ENCODE peak calls at places on chromosomes 6 and 20, in four cellular contexts. One of them, this sample, is unnamed.

GRCh38 chr6:146915671-146916127 is 288.5 kb upstream of the STXBP5 start:
- DNase-seq in A549: peak
- DNase-seq in HepG2: no peak
- DNase-seq in K562: peak
- DNase-seq in this sample: no peak

GRCh38 chr20:63206878-63207277 is 9.1 kb downstream of the YTHDF1 start:
- DNase-seq in A549: no peak
- DNase-seq in HepG2: no peak
- DNase-seq in K562: no peak
- DNase-seq in this sample: no peak

GRCh38 chr6:20404641-20405032 is 3.0 kb downstream of the E2F3 start:
- DNase-seq in A549: peak
- DNase-seq in HepG2: peak
- DNase-seq in K562: peak
- DNase-seq in this sample: peak

GRCh38 chr6:16704706-16705402 is 56.4 kb downstream of the ATXN1 start:
- DNase-seq in A549: no peak
- DNase-seq in HepG2: no peak
- DNase-seq in K562: no peak
- DNase-seq in this sample: no peak

GRCh38 chr20:47318027-47318595 is 38.4 kb downstream of the ZMYND8 start:
- DNase-seq in A549: peak
- DNase-seq in HepG2: peak
- DNase-seq in K562: peak
- DNase-seq in this sample: peak

GRCh38 chr20:7859371-7859802 is 80.9 kb downstream of the HAO1 start:
- DNase-seq in A549: peak
- DNase-seq in HepG2: peak
- DNase-seq in K562: peak
- DNase-seq in this sample: peak

GRCh38 chr6:166942393-166943168 is 13.8 kb downstream of the RNASET2 start:
- DNase-seq in A549: no peak
- DNase-seq in HepG2: no peak
- DNase-seq in K562: peak
- DNase-seq in this sample: no peak

GRCh38 chr6:2823104-2823850 is 18.4 kb downstream of the SERPINB1 start:
- DNase-seq in A549: no peak
- DNase-seq in HepG2: no peak
- DNase-seq in K562: no peak
- DNase-seq in this sample: no peak

GRCh38 chr20:42531675-42531985 is 658.1 kb downstream of the PTPRT start:
- DNase-seq in A549: no peak
- DNase-seq in HepG2: no peak
- DNase-seq in K562: no peak
- DNase-seq in this sample: no peak

GRCh38 chr6:36739947-36740817 is 42.6 kb downstream of the RAB44 start:
- DNase-seq in A549: no peak
- DNase-seq in HepG2: no peak
- DNase-seq in K562: no peak
- DNase-seq in this sample: no peak

GRCh38 chr6:134342211-134342610 is 24.3 kb upstream of the SGK1 start:
- DNase-seq in A549: no peak
- DNase-seq in HepG2: no peak
- DNase-seq in K562: no peak
- DNase-seq in this sample: no peak

GRCh38 chr20:45306431-45306982 is at the start of gene RBPJL:
- DNase-seq in A549: no peak
- DNase-seq in HepG2: no peak
- DNase-seq in K562: peak
- DNase-seq in this sample: peak

GRCh38 chr6:109393882-109394281 is 11.6 kb upstream of the CD164 start:
- DNase-seq in A549: no peak
- DNase-seq in HepG2: no peak
- DNase-seq in K562: no peak
- DNase-seq in this sample: no peak

GRCh38 chr6:101146389-101146788 is 247.1 kb upstream of the GRIK2 start:
- DNase-seq in A549: no peak
- DNase-seq in HepG2: no peak
- DNase-seq in K562: no peak
- DNase-seq in this sample: no peak

GRCh38 chr6:106102034-106102433 is 15.9 kb downstream of the PRDM1 start:
- DNase-seq in A549: no peak
- DNase-seq in HepG2: no peak
- DNase-seq in K562: no peak
- DNase-seq in this sample: no peak

GRCh38 chr20:19349879-19350278 is 137.4 kb downstream of the SLC24A3 start:
- DNase-seq in A549: no peak
- DNase-seq in HepG2: no peak
- DNase-seq in K562: no peak
- DNase-seq in this sample: no peak

GRCh38 chr6:165791306-165791705 is 128.3 kb upstream of the PDE10A start:
- DNase-seq in A549: no peak
- DNase-seq in HepG2: no peak
- DNase-seq in K562: no peak
- DNase-seq in this sample: no peak

GRCh38 chr20:38229376-38230252 is 30.9 kb downstream of the KIAA1755 start:
- DNase-seq in A549: no peak
- DNase-seq in HepG2: peak
- DNase-seq in K562: peak
- DNase-seq in this sample: no peak

GRCh38 chr6:1028744-1029143 is 283.2 kb upstream of the FOXQ1 start:
- DNase-seq in A549: no peak
- DNase-seq in HepG2: no peak
- DNase-seq in K562: no peak
- DNase-seq in this sample: no peak

GRCh38 chr20:61523145-61523544 is 271.1 kb downstream of the CDH4 start:
- DNase-seq in A549: no peak
- DNase-seq in HepG2: no peak
- DNase-seq in K562: no peak
- DNase-seq in this sample: no peak

GRCh38 chr6:151341481-151342195 is 49.7 kb downstream of the ZBTB2 start:
- DNase-seq in A549: no peak
- DNase-seq in HepG2: no peak
- DNase-seq in K562: no peak
- DNase-seq in this sample: no peak

GRCh38 chr20:11389188-11389587 is 528.5 kb upstream of the BTBD3 start:
- DNase-seq in A549: no peak
- DNase-seq in HepG2: no peak
- DNase-seq in K562: no peak
- DNase-seq in this sample: no peak

GRCh38 chr6:161630674-161631073 is 356.8 kb upstream of the AGPAT4 start:
- DNase-seq in A549: no peak
- DNase-seq in HepG2: no peak
- DNase-seq in K562: no peak
- DNase-seq in this sample: no peak

GRCh38 chr6:146543211-146543939 is at the start of gene RAB32:
- DNase-seq in A549: peak
- DNase-seq in HepG2: peak
- DNase-seq in K562: peak
- DNase-seq in this sample: peak

GRCh38 chr6:12010635-12011275 is 1.4 kb upstream of the HIVEP1 start:
- DNase-seq in A549: peak
- DNase-seq in HepG2: no peak
- DNase-seq in K562: peak
- DNase-seq in this sample: peak

GRCh38 chr6:14831922-14832321 is 413.9 kb upstream of the JARID2 start:
- DNase-seq in A549: no peak
- DNase-seq in HepG2: no peak
- DNase-seq in K562: no peak
- DNase-seq in this sample: no peak

GRCh38 chr6:105804436-105804835 is 281.7 kb upstream of the PRDM1 start:
- DNase-seq in A549: no peak
- DNase-seq in HepG2: no peak
- DNase-seq in K562: no peak
- DNase-seq in this sample: no peak

GRCh38 chr6:106740287-106740686 is 110.9 kb downstream of the QRSL1 start:
- DNase-seq in A549: no peak
- DNase-seq in HepG2: no peak
- DNase-seq in K562: no peak
- DNase-seq in this sample: no peak

GRCh38 chr6:37546141-37546871 is 46.6 kb upstream of the CCDC167 start:
- DNase-seq in A549: no peak
- DNase-seq in HepG2: no peak
- DNase-seq in K562: no peak
- DNase-seq in this sample: peak

GRCh38 chr6:45647341-45648138 is 269.8 kb upstream of the SUPT3H start:
- DNase-seq in A549: no peak
- DNase-seq in HepG2: no peak
- DNase-seq in K562: no peak
- DNase-seq in this sample: no peak

GRCh38 chr20:4091332-4092135 is 76.2 kb upstream of the RNF24 start:
- DNase-seq in A549: peak
- DNase-seq in HepG2: peak
- DNase-seq in K562: peak
- DNase-seq in this sample: peak

GRCh38 chr6:167709196-167709595 is 117.5 kb upstream of the AFDN start:
- DNase-seq in A549: no peak
- DNase-seq in HepG2: no peak
- DNase-seq in K562: no peak
- DNase-seq in this sample: no peak

GRCh38 chr6:151191477-151191995 is 48.2 kb upstream of the AKAP12 start:
- DNase-seq in A549: no peak
- DNase-seq in HepG2: no peak
- DNase-seq in K562: no peak
- DNase-seq in this sample: no peak

GRCh38 chr20:10609276-10609675 is 64.5 kb downstream of the JAG1 start:
- DNase-seq in A549: no peak
- DNase-seq in HepG2: no peak
- DNase-seq in K562: no peak
- DNase-seq in this sample: no peak

DNA sequence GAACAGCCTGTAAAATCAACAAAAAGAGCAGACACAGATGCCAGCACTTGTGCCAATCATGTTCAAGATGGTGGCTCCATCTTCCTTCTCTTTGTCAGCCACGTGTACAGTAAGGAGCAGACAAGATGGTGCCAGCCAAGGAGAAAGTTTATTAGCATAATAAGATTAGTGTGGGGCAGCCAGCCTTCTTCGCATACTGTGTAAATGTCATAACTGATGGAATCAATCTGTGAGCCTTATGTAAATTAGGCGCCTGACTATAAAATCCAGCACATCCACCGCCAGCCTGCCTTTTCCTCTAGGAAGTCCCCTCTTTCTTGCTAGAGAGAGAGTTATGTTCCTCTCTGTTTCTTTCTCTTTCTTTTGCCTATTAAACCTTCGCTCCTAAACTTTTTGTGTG is 99.7 kb upstream of the RALGAPA2 start:
- DNase-seq in A549: no peak
- DNase-seq in HepG2: no peak
- DNase-seq in K562: no peak
- DNase-seq in this sample: no peak
- TF ChIP-seq NR3C1 in A549: no peak
- TF ChIP-seq NR3C1 in HepG2: no peak
- TF ChIP-seq NR3C1 in K562: no peak
- TF ChIP-seq NR3C1 in this sample: no peak

DNA sequence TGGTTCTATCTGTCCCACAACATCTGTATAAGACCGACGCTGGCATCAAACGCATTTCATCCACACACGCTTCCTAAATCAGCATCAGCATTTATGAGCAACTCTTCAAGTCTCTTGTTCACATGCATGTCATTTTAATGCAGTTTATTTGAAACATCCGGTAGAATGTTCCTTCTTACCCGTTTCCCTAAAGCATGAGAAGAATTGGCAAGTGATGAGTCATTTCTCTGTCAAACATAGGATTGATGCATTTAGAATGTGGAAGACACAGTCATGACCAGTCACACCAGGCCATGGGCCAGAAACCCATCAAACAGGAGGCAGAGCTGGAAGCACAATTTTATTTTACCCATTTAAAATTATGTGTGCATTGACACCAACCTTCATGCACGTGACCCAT is 122.8 kb downstream of the UST start:
- DNase-seq in A549: peak
- DNase-seq in HepG2: no peak
- DNase-seq in K562: no peak
- DNase-seq in this sample: no peak
- TF ChIP-seq NR3C1 in A549: no peak
- TF ChIP-seq NR3C1 in HepG2: no peak
- TF ChIP-seq NR3C1 in K562: no peak
- TF ChIP-seq NR3C1 in this sample: no peak

GRCh38 chr20:22536141-22536828 is 48.1 kb downstream of the FOXA2 start:
- DNase-seq in A549: no peak
- DNase-seq in HepG2: no peak
- DNase-seq in K562: no peak
- DNase-seq in this sample: no peak
- TF ChIP-seq NR3C1 in A549: no peak
- TF ChIP-seq NR3C1 in HepG2: no peak
- TF ChIP-seq NR3C1 in K562: no peak
- TF ChIP-seq NR3C1 in this sample: no peak

DNA sequence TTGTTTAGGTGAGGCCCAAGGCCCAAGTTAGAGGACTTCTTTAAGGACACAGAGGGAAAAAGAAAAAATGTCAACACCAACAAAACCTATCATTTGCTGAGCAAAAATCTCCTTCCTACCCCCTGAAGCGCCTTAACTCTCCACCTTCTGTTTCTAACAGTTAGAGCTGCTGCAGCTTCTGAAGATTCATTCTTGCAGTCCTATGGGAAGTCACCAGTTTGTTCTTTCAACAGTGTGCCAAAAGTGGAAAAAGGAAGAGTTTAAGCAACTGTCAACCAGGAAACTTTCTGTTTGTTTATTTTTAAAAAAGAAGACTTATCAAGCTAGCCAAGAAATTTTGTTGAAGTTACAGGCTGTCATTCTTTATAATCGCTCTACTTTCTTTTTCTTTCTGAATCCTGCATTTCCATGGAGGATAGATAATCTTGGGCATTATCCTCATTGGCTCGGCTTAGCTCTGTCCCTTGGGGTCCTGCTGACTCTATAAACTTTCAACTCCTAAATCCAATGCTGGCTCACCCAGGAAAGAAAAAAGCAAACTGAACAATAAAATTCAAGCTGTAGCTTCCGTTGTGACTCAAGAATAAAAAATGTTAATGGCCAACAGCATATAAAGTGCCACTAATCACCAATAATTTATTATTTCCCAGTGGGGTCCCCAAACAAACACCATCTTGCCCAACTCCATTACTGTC is 172.8 kb upstream of the CITED2 start:
- DNase-seq in A549: no peak
- DNase-seq in HepG2: no peak
- DNase-seq in K562: no peak
- DNase-seq in this sample: no peak
- TF ChIP-seq NR3C1 in A549: no peak
- TF ChIP-seq NR3C1 in HepG2: no peak
- TF ChIP-seq NR3C1 in K562: no peak
- TF ChIP-seq NR3C1 in this sample: no peak

GRCh38 chr20:17014217-17014616 is 212.6 kb upstream of the PCSK2 start:
- DNase-seq in A549: no peak
- DNase-seq in HepG2: no peak
- DNase-seq in K562: no peak
- DNase-seq in this sample: peak
- TF ChIP-seq NR3C1 in A549: no peak
- TF ChIP-seq NR3C1 in HepG2: no peak
- TF ChIP-seq NR3C1 in K562: no peak
- TF ChIP-seq NR3C1 in this sample: no peak